ENCODE peak calls at places on chromosomes 4 and X, in five cellular contexts. U is RWPE2, F is right atrium auricular region, J is ovary, O is fibroblast of lung. L is an unnamed sample.

GRCh38 chr4:128468485-128468989 is 180.9 kb upstream of the PGRMC2 start:
- DNase-seq in O (peak; percentile 95), F (peak; percentile 88), U (no peak), J (peak; percentile 30), L (peak; percentile 29)

GRCh38 chr4:150960079-150960478 is 55.0 kb downstream of the LRBA start:
- DNase-seq in U (no peak), F (no peak), O (peak; percentile 38), J (no peak), L (no peak)

GRCh38 chr4:5894266-5894665 is 1.4 kb upstream of the CRMP1 start:
- DNase-seq in U (no peak), F (no peak), J (no peak), O (no peak), L (no peak)

GRCh38 chr4:187183826-187184225 is 460.2 kb upstream of the FAT1 start:
- DNase-seq in O (peak; percentile 9), F (no peak), J (no peak), U (no peak), L (no peak)

GRCh38 chrX:39650883-39651282 is 446.9 kb downstream of the BCOR start:
- DNase-seq in U (no peak), O (no peak), J (no peak), F (no peak), L (no peak)

GRCh38 chr4:128686810-128687209 is 122.7 kb upstream of the JADE1 start:
- DNase-seq in F (no peak), J (no peak), U (no peak), O (no peak), L (no peak)

GRCh38 chrX:23332101-23332887 is 2.4 kb upstream of the PTCHD1 start:
- DNase-seq in F (no peak), J (no peak), O (no peak), U (no peak), L (no peak)

GRCh38 chr4:28179126-28179525 is 1318.5 kb downstream of the STIM2 start:
- DNase-seq in J (no peak), U (no peak), O (peak; percentile 0), F (no peak), L (no peak)

GRCh38 chr4:72602396-72602795 is 33.4 kb upstream of the ADAMTS3 start:
- DNase-seq in U (no peak), J (no peak), O (no peak), F (no peak), L (no peak)

GRCh38 chr4:73988096-73988495 is at the start of gene PPBP:
- DNase-seq in F (no peak), J (no peak), U (no peak), O (no peak), L (no peak)

GRCh38 chr4:113978561-113979156 is 788 bp downstream of the ARSJ start:
- DNase-seq in J (peak; percentile 39), F (no peak), O (peak; percentile 43), U (no peak), L (peak; percentile 63)

GRCh38 chrX:100687546-100687945 is 43.5 kb downstream of the SRPX2 start:
- DNase-seq in U (no peak), J (no peak), F (no peak), O (no peak), L (no peak)

GRCh38 chr4:125849869-125850268 is 535.1 kb downstream of the FAT4 start:
- DNase-seq in U (no peak), F (no peak), O (peak; percentile 85), J (no peak), L (no peak)
- H3K27ac ChIP-seq in U (no peak overlapping the region), F (no peak overlapping the region), O (no peak overlapping the region), J (no peak overlapping the region), L (no peak overlapping the region)

GRCh38 chrX:118271770-118272169 is 74.1 kb upstream of the WDR44 start:
- DNase-seq in U (no peak), J (no peak), F (no peak), O (peak; percentile 8), L (no peak)

DNA sequence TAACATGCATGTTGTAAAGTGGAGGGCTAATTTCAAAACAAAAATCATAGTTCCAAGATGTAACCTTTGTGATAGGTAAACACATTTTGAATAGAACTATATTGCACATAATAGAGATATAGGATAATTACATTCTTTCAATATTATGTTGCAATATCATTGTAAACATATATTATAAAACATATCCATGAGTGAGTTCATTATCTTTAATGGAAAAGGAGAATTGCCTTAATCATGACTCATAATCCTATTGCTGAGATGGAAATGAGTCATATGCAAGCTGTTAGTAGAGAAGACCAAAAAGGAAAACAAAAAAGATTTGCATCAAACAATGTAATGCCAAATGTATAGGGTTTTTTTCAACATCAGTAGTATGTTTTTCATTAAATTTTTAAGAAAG is 73.7 kb upstream of the WDR44 start:
- DNase-seq in J (no peak), O (peak; percentile 27), F (no peak), U (no peak), L (no peak)
- H3K9me3 ChIP-seq in J (no peaks in the 10 kb centered on the region), O (no peaks in the 10 kb centered on the region), F (no peaks in the 10 kb centered on the region), U (no peaks in the 10 kb centered on the region), L (no peaks in the 10 kb centered on the region)

GRCh38 chr4:143203577-143203976 is 18.9 kb downstream of the USP38 start:
- DNase-seq in F (no peak), U (no peak), J (no peak), O (no peak), L (no peak)
- H3K4me1 ChIP-seq in F (peaks cover 6% of the 10 kb centered on the region), U (no peaks in the 10 kb centered on the region), J (no peaks in the 10 kb centered on the region), O (no peaks in the 10 kb centered on the region), L (no peaks in the 10 kb centered on the region)

GRCh38 chr4:25792200-25792791 is 70.5 kb downstream of the SEL1L3 start:
- DNase-seq in O (peak; percentile 10), U (no peak), F (no peak), J (no peak), L (no peak)

GRCh38 chr4:25788839-25789238 is 73.9 kb downstream of the SEL1L3 start:
- DNase-seq in J (no peak), U (no peak), F (no peak), O (no peak), L (no peak)

GRCh38 chr4:25792843-25793242 is 69.9 kb downstream of the SEL1L3 start:
- DNase-seq in O (no peak), J (no peak), U (no peak), F (no peak), L (no peak)

GRCh38 chr4:25787891-25788331 is 74.9 kb downstream of the SEL1L3 start:
- DNase-seq in J (no peak), O (peak; percentile 43), U (peak; percentile 69), F (no peak), L (no peak)

GRCh38 chr4:25790024-25790423 is 72.8 kb downstream of the SEL1L3 start:
- DNase-seq in J (no peak), F (no peak), U (no peak), O (no peak), L (no peak)
- H3K27ac ChIP-seq in J (no peak overlapping the region), F (no peak overlapping the region), U (peak overlapping the region; percentile 93), O (no peak overlapping the region), L (no peak overlapping the region)